ENCODE peak calls at places on chromosome 15, in eight cellular contexts. U is fibroblast of pulmonary artery, V is GM03348, S is brain microvascular endothelial cell, C is BE2C, X is hypothalamus, K is HFFc6, P is activated T-helper 1 cell treated with Interleukin-2 at 50 U/mL for 16 hours. L is an unnamed sample.

GRCh38 chr15:41568350-41569017 is 9.5 kb downstream of the TYRO3 start:
- DNase-seq in X (no peak), U (peak), V (no peak), C (no peak), S (no peak), P (no peak), K (no peak), L (no peak)

GRCh38 chr15:34241376-34242350 is 16.8 kb downstream of the EMC4 start:
- DNase-seq in K (peak), C (peak), V (peak), X (no peak), S (peak), P (no peak), U (peak), L (no peak)

GRCh38 chr15:40766194-40766830 is 2.4 kb downstream of the GCHFR start:
- DNase-seq in K (peak), S (no peak), P (no peak), X (no peak), U (no peak), C (no peak), V (peak), L (no peak)

GRCh38 chr15:39720721-39721611 is 61.7 kb downstream of the FSIP1 start:
- DNase-seq in V (peak), U (no peak), C (no peak), X (no peak), P (no peak), S (peak), K (peak), L (no peak)

GRCh38 chr15:78565951-78566774 is 843 bp downstream of the CHRNA5 start:
- DNase-seq in K (peak), P (no peak), X (no peak), C (peak), S (no peak), U (peak), V (peak), L (no peak)

GRCh38 chr15:47477253-47477652 is 240.1 kb upstream of the SEMA6D start:
- DNase-seq in S (no peak), V (no peak), U (peak), X (no peak), K (no peak), C (no peak), P (no peak), L (no peak)

GRCh38 chr15:72340366-72340765 is 20.4 kb upstream of the CELF6 start:
- DNase-seq in C (no peak), U (peak), S (no peak), P (no peak), K (peak), V (no peak), X (no peak), L (no peak)

GRCh38 chr15:68354923-68355322 is 77.0 kb downstream of the ITGA11 start:
- DNase-seq in P (no peak), X (no peak), K (peak), V (peak), U (peak), C (no peak), S (peak), L (no peak)

GRCh38 chr15:46865155-46865554 is 852.1 kb upstream of the SEMA6D start:
- DNase-seq in S (no peak), C (no peak), P (no peak), U (no peak), K (no peak), X (no peak), V (no peak), L (no peak)

GRCh38 chr15:48940508-48940907 is 23.2 kb downstream of the SHC4 start:
- DNase-seq in K (peak), U (peak), X (no peak), C (no peak), S (peak), V (peak), P (no peak), L (no peak)

GRCh38 chr15:54816406-54816805 is 380.3 kb downstream of the RSL24D1 start:
- DNase-seq in U (no peak), P (no peak), C (no peak), K (no peak), V (no peak), S (no peak), X (no peak), L (no peak)

GRCh38 chr15:29259233-29259632 is 10.4 kb downstream of the NSMCE3 start:
- DNase-seq in U (no peak), C (no peak), S (no peak), K (no peak), X (no peak), V (no peak), P (no peak), L (no peak)

GRCh38 chr15:80942266-80942665 is 47.4 kb downstream of the MESD start:
- DNase-seq in U (no peak), S (no peak), X (no peak), C (no peak), V (no peak), K (no peak), P (no peak), L (no peak)